ENCODE peak calls at places on chromosomes 7 and 10, in four cellular contexts. T is WTC11, X is SK-N-SH, V is K562. L is an unnamed sample.

GRCh38 chr7:113710310-113711106 is 208.3 kb downstream of the PPP1R3A start:
- DNase-seq in V (peak; percentile 87), X (peak; percentile 46), T (peak; percentile 49), L (peak; percentile 44)

GRCh38 chr7:42107484-42107883 is 129.5 kb downstream of the GLI3 start:
- DNase-seq in X (no peak), V (no peak), T (peak; percentile 37), L (no peak)

GRCh38 chr7:127393370-127394058 is 1.0 kb upstream of the ZNF800 start:
- DNase-seq in V (no peak), X (peak; percentile 52), T (peak; percentile 15), L (no peak)

GRCh38 chr7:32942783-32943653 is 14.2 kb upstream of the FKBP9 start:
- DNase-seq in V (peak; percentile 87), X (peak; percentile 99), T (peak; percentile 82), L (no peak)

GRCh38 chr10:100747826-100748231 is 2.4 kb downstream of the PAX2 start:
- DNase-seq in X (peak; percentile 71), V (no peak), T (peak; percentile 65), L (no peak)

GRCh38 chr7:150340875-150341262 is 560 bp downstream of the RARRES2 start:
- DNase-seq in X (no peak), T (no peak), V (no peak), L (no peak)

GRCh38 chr7:117385340-117386124 is 41.8 kb downstream of the ASZ1 start:
- DNase-seq in T (no peak), V (no peak), X (peak; percentile 5), L (no peak)

GRCh38 chr10:58028597-58029366 is 238.9 kb downstream of the IPMK start:
- DNase-seq in X (no peak), V (no peak), T (no peak), L (no peak)

GRCh38 chr10:51700228-51700835 is 937 bp upstream of the CSTF2T start:
- DNase-seq in V (peak; percentile 49), T (no peak), X (no peak), L (no peak)

GRCh38 chr7:8938036-8938435 is 504.6 kb downstream of the NXPH1 start:
- DNase-seq in V (no peak), X (no peak), T (no peak), L (no peak)

GRCh38 chr10:131452926-131453771 is 141.6 kb upstream of the TCERG1L start:
- DNase-seq in X (no peak), T (peak; percentile 25), V (no peak), L (no peak)

GRCh38 chr7:96723622-96724021 is 14.0 kb upstream of the SEM1 start:
- DNase-seq in V (no peak), X (no peak), T (no peak), L (no peak)

GRCh38 chr7:16905300-16906044 is 23.7 kb upstream of the AGR3 start:
- DNase-seq in X (no peak), V (no peak), T (no peak), L (no peak)

GRCh38 chr10:72315611-72316385 is 38.9 kb downstream of the DNAJB12 start:
- DNase-seq in T (no peak), V (no peak), X (no peak), L (no peak)

GRCh38 chr7:84700563-84701370 is 486.1 kb downstream of the SEMA3D start:
- DNase-seq in T (no peak), X (no peak), V (no peak), L (no peak)

GRCh38 chr10:85645097-85645496 is 721.5 kb downstream of the GRID1 start:
- DNase-seq in V (no peak), T (no peak), X (no peak), L (no peak)

GRCh38 chr7:137664846-137665245 is 181.9 kb downstream of the DGKI start:
- DNase-seq in X (peak; percentile 49), V (peak; percentile 7), T (no peak), L (no peak)

GRCh38 chr10:51910596-51910995 is 211.2 kb upstream of the CSTF2T start:
- DNase-seq in X (no peak), V (no peak), T (no peak), L (no peak)

DNA sequence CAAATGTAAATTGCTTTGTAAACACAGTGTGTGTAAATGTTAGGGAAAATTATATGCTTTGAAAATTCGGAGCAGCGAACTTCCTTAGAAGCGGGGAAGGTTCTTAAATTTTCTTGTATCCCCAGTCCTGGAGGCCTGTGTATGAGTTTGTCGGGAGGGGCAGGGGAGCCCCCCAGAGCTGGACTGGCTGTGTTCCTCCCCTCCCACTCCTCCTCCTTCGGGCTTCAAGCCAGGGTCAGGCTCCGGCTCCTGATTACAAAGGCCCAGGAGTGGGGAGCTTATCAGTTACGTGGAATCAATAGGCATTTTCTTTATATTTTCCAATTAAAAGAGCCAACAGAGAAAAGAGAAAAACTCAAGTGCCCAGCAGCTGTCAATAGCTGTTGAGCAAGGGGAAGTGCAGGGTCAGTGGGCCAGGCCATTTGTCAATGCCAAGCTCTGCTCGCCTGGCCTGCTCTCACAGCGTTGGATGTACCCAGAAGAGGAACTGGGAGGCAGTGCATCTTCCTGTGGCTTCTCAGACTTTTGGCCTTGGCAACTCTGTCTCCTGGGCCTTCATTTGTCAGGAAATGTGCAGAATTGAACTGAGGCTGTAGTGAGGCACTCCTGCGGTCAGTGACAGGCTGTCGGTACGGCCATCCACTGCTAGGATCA is 156.9 kb upstream of the PCBD1 start:
- DNase-seq in T (no peak), X (no peak), V (no peak), L (no peak)
- TF ChIP-seq USF1 in T (no peak), X (no peak), V (no peak), L (no peak)

GRCh38 chr10:89217057-89217990 is 10.2 kb upstream of the CH25H start:
- DNase-seq in X (peak; percentile 30), T (peak; percentile 53), V (peak; percentile 56), L (peak; percentile 12)
- TF ChIP-seq USF1 in X (no peak), T (no peak), V (no peak), L (no peak)

DNA sequence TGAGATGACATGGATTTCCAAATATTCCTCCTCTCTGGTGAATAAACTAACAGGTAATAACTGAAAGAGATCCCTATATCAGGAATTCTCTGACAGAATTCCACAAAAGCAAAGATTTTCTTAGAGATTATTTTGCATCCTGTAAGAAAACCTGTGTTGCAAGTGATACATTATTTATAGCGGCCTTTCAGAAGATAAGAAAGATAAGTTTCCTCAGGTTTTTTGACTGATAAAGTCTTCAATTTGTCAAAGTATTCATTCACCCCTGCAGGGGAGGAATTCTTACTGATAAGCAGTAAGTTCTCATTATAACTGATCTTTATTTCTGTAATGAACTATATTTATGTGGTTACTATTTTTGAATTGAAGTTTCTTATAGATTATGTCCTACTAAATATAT is 554.0 kb downstream of the ARL4A start:
- DNase-seq in X (no peak), V (no peak), T (no peak), L (no peak)
- TF ChIP-seq USF1 in X (no peak), V (no peak), T (no peak), L (no peak)

GRCh38 chr10:113458461-113458860 is 94.4 kb upstream of the HABP2 start:
- DNase-seq in X (no peak), T (no peak), V (no peak), L (no peak)

GRCh38 chr10:113457408-113457807 is 95.4 kb upstream of the HABP2 start:
- DNase-seq in X (no peak), T (no peak), V (no peak), L (no peak)

GRCh38 chr10:113456741-113457140 is 96.1 kb upstream of the HABP2 start:
- DNase-seq in X (no peak), V (no peak), T (no peak), L (no peak)

GRCh38 chr10:113458944-113459343 is 93.9 kb upstream of the HABP2 start:
- DNase-seq in V (no peak), X (no peak), T (no peak), L (no peak)

DNA sequence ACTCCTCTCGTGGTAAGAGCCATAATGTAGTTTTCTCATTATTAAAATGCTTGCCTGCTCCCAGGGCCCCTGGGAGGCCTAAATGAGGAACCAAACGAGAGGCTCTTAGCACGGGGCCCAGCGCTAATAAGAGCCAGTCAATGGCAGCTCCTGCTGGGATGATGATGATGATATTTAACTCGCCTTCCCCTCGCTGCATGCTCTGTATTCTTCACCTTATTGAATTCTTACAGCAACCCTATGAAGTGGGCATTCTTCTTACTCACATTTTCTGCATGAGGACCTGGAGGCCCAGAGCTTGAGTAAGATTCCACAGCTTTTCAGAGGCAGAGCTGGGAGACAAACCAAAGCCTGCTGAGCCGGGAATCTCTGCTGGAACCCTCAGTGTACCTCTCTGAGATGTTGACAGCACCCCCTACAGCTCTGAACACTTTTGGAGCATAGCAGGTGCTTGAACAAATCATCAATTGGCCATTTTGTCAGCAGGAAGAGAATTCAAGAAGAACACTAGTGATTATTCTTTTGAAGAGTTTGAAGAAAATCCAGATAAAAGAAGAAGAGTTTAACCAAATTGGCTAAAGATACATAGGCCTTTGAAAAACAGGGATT is 93.1 kb upstream of the HABP2 start:
- DNase-seq in T (no peak), V (no peak), X (no peak), L (no peak)
- TF ChIP-seq USF1 in T (no peak), V (no peak), X (no peak), L (no peak)

DNA sequence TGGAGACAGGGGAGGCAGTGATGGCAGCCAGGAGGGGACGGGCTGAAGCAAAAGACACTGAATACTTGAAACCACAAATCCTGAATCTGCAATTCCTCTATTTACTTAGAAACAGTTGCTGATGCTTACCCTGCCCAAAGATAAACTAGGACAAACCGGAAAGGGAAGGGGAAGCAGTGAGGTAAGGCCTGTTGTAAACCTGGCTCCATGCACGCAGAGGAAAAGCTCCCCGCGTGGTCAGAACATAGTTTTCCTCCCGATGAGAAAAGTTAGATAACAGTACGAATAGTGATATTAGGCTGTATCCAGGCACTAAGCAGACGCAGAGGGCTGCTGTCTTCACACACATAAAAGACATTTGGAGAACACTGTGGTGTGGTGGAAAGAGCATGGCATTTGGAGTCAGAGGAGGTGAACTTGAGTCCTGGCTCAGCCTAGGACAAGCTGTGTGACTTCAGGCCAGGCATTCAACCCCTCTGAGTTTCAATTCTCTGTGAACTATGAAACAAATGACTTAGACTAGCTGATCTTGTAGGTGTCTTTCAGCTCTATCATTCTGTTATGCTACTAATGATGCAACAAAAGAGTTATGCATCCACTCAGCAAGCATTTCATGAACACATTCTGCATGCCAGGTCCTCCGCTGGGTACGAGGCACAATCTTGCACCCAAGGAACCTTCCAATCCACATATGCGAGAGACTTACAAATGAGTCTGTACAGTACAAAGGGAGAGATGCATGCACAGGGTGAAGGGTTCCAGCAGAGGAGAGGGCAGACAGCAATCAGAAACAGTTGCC is 80.9 kb downstream of the SORBS1 start:
- DNase-seq in V (peak; percentile 25), T (no peak), X (no peak), L (no peak)
- TF ChIP-seq USF1 in V (no peak), T (no peak), X (no peak), L (no peak)

GRCh38 chr7:131087756-131088658 is 239.7 kb upstream of the MKLN1 start:
- DNase-seq in V (no peak), T (no peak), X (no peak), L (no peak)
- TF ChIP-seq USF1 in V (no peak), T (no peak), X (no peak), L (no peak)

GRCh38 chr10:118409295-118409694 is 67.2 kb upstream of the FAM204A start:
- DNase-seq in T (no peak), V (no peak), X (no peak), L (no peak)

GRCh38 chr10:118408145-118408544 is 66.0 kb upstream of the FAM204A start:
- DNase-seq in X (no peak), T (no peak), V (no peak), L (no peak)

GRCh38 chr10:118405933-118406332 is 63.8 kb upstream of the FAM204A start:
- DNase-seq in T (no peak), X (no peak), V (no peak), L (no peak)

GRCh38 chr10:118407026-118407425 is 64.9 kb upstream of the FAM204A start:
- DNase-seq in T (no peak), X (no peak), V (no peak), L (no peak)

GRCh38 chr10:118407742-118408141 is 65.6 kb upstream of the FAM204A start:
- DNase-seq in V (no peak), X (no peak), T (no peak), L (no peak)
- TF ChIP-seq USF1 in V (no peak), X (no peak), T (no peak), L (no peak)